ENCODE peak calls at places on chromosomes 5 and 9, in ten cellular contexts. One of them, this sample, is unnamed.

GRCh38 chr9:133758228-133758627 is 20.1 kb upstream of the SARDH start:
- DNase-seq in AG09309: no peak
- DNase-seq in PC-3: no peak
- DNase-seq in HepG2: no peak
- DNase-seq in WERI-Rb-1: no peak
- DNase-seq in cardiac fibroblast: no peak
- DNase-seq in aorta: no peak
- DNase-seq in colonic mucosa: no peak
- DNase-seq in A549: no peak
- DNase-seq in MM.1S: no peak
- DNase-seq in this sample: no peak

GRCh38 chr5:63957617-63958016 is 4.6 kb downstream of the HTR1A start:
- DNase-seq in AG09309: no peak
- DNase-seq in PC-3: no peak
- DNase-seq in HepG2: no peak
- DNase-seq in WERI-Rb-1: no peak
- DNase-seq in cardiac fibroblast: no peak
- DNase-seq in aorta: no peak
- DNase-seq in colonic mucosa: no peak
- DNase-seq in A549: no peak
- DNase-seq in MM.1S: no peak
- DNase-seq in this sample: no peak

GRCh38 chr9:132283863-132284262 is 70.9 kb downstream of the SETX start:
- DNase-seq in AG09309: no peak
- DNase-seq in PC-3: no peak
- DNase-seq in HepG2: no peak
- DNase-seq in WERI-Rb-1: no peak
- DNase-seq in cardiac fibroblast: peak
- DNase-seq in aorta: no peak
- DNase-seq in colonic mucosa: no peak
- DNase-seq in A549: no peak
- DNase-seq in MM.1S: no peak
- DNase-seq in this sample: no peak

GRCh38 chr5:52328220-52328619 is 459.5 kb upstream of the ITGA1 start:
- DNase-seq in AG09309: no peak
- DNase-seq in PC-3: no peak
- DNase-seq in HepG2: no peak
- DNase-seq in WERI-Rb-1: no peak
- DNase-seq in cardiac fibroblast: no peak
- DNase-seq in aorta: no peak
- DNase-seq in colonic mucosa: no peak
- DNase-seq in A549: no peak
- DNase-seq in MM.1S: no peak
- DNase-seq in this sample: no peak

GRCh38 chr9:33151007-33151557 is 16.1 kb downstream of the B4GALT1 start:
- DNase-seq in AG09309: peak
- DNase-seq in PC-3: peak
- DNase-seq in HepG2: peak
- DNase-seq in WERI-Rb-1: no peak
- DNase-seq in cardiac fibroblast: peak
- DNase-seq in aorta: no peak
- DNase-seq in colonic mucosa: peak
- DNase-seq in A549: peak
- DNase-seq in MM.1S: no peak
- DNase-seq in this sample: no peak

GRCh38 chr5:40405985-40406384 is 273.7 kb upstream of the PTGER4 start:
- DNase-seq in AG09309: no peak
- DNase-seq in PC-3: no peak
- DNase-seq in HepG2: no peak
- DNase-seq in WERI-Rb-1: no peak
- DNase-seq in cardiac fibroblast: no peak
- DNase-seq in aorta: no peak
- DNase-seq in colonic mucosa: no peak
- DNase-seq in A549: no peak
- DNase-seq in MM.1S: no peak
- DNase-seq in this sample: no peak

GRCh38 chr9:6675268-6675667 is 29.7 kb upstream of the GLDC start:
- DNase-seq in AG09309: no peak
- DNase-seq in PC-3: no peak
- DNase-seq in HepG2: no peak
- DNase-seq in WERI-Rb-1: no peak
- DNase-seq in cardiac fibroblast: no peak
- DNase-seq in aorta: no peak
- DNase-seq in colonic mucosa: no peak
- DNase-seq in A549: no peak
- DNase-seq in MM.1S: no peak
- DNase-seq in this sample: no peak

GRCh38 chr5:14767942-14768837 is 103.4 kb downstream of the ANKH start:
- DNase-seq in AG09309: no peak
- DNase-seq in PC-3: peak
- DNase-seq in HepG2: peak
- DNase-seq in WERI-Rb-1: no peak
- DNase-seq in cardiac fibroblast: no peak
- DNase-seq in aorta: no peak
- DNase-seq in colonic mucosa: no peak
- DNase-seq in A549: peak
- DNase-seq in MM.1S: peak
- DNase-seq in this sample: no peak

GRCh38 chr9:108687360-108687981 is 168.3 kb downstream of the ACTL7B start:
- DNase-seq in AG09309: peak
- DNase-seq in PC-3: no peak
- DNase-seq in HepG2: no peak
- DNase-seq in WERI-Rb-1: no peak
- DNase-seq in cardiac fibroblast: peak
- DNase-seq in aorta: no peak
- DNase-seq in colonic mucosa: no peak
- DNase-seq in A549: no peak
- DNase-seq in MM.1S: no peak
- DNase-seq in this sample: peak

GRCh38 chr9:131254107-131254491 is 22.2 kb downstream of the FAM78A start:
- DNase-seq in AG09309: no peak
- DNase-seq in PC-3: no peak
- DNase-seq in HepG2: no peak
- DNase-seq in WERI-Rb-1: no peak
- DNase-seq in cardiac fibroblast: no peak
- DNase-seq in aorta: peak
- DNase-seq in colonic mucosa: no peak
- DNase-seq in A549: no peak
- DNase-seq in MM.1S: no peak
- DNase-seq in this sample: no peak

GRCh38 chr5:90477816-90478215 is 3.2 kb downstream of the POLR3G start:
- DNase-seq in AG09309: no peak
- DNase-seq in PC-3: no peak
- DNase-seq in HepG2: no peak
- DNase-seq in WERI-Rb-1: no peak
- DNase-seq in cardiac fibroblast: no peak
- DNase-seq in aorta: no peak
- DNase-seq in colonic mucosa: no peak
- DNase-seq in A549: no peak
- DNase-seq in MM.1S: no peak
- DNase-seq in this sample: no peak
- H3K4me3 ChIP-seq in AG09309: no peak
- H3K4me3 ChIP-seq in PC-3: no peak
- H3K4me3 ChIP-seq in HepG2: no peak
- H3K4me3 ChIP-seq in WERI-Rb-1: no peak
- H3K4me3 ChIP-seq in cardiac fibroblast: no peak
- H3K4me3 ChIP-seq in aorta: no peak
- H3K4me3 ChIP-seq in colonic mucosa: no peak
- H3K4me3 ChIP-seq in A549: no peak
- H3K4me3 ChIP-seq in MM.1S: no peak
- H3K4me3 ChIP-seq in this sample: no peak

GRCh38 chr5:148999741-149000140 is 63.1 kb downstream of the SH3TC2 start:
- DNase-seq in AG09309: no peak
- DNase-seq in PC-3: no peak
- DNase-seq in HepG2: no peak
- DNase-seq in WERI-Rb-1: no peak
- DNase-seq in cardiac fibroblast: no peak
- DNase-seq in aorta: no peak
- DNase-seq in colonic mucosa: no peak
- DNase-seq in A549: no peak
- DNase-seq in MM.1S: no peak
- DNase-seq in this sample: no peak
- H3K4me3 ChIP-seq in AG09309: no peak
- H3K4me3 ChIP-seq in PC-3: no peak
- H3K4me3 ChIP-seq in HepG2: no peak
- H3K4me3 ChIP-seq in WERI-Rb-1: no peak
- H3K4me3 ChIP-seq in cardiac fibroblast: no peak
- H3K4me3 ChIP-seq in aorta: no peak
- H3K4me3 ChIP-seq in colonic mucosa: no peak
- H3K4me3 ChIP-seq in A549: no peak
- H3K4me3 ChIP-seq in MM.1S: no peak
- H3K4me3 ChIP-seq in this sample: no peak

GRCh38 chr5:61277781-61278180 is 54.3 kb upstream of the ZSWIM6 start:
- DNase-seq in AG09309: no peak
- DNase-seq in PC-3: peak
- DNase-seq in HepG2: no peak
- DNase-seq in WERI-Rb-1: no peak
- DNase-seq in cardiac fibroblast: no peak
- DNase-seq in aorta: no peak
- DNase-seq in colonic mucosa: no peak
- DNase-seq in A549: no peak
- DNase-seq in MM.1S: no peak
- DNase-seq in this sample: no peak
- H3K4me3 ChIP-seq in AG09309: no peak
- H3K4me3 ChIP-seq in PC-3: no peak
- H3K4me3 ChIP-seq in HepG2: no peak
- H3K4me3 ChIP-seq in WERI-Rb-1: no peak
- H3K4me3 ChIP-seq in cardiac fibroblast: no peak
- H3K4me3 ChIP-seq in aorta: no peak
- H3K4me3 ChIP-seq in colonic mucosa: no peak
- H3K4me3 ChIP-seq in A549: no peak
- H3K4me3 ChIP-seq in MM.1S: no peak
- H3K4me3 ChIP-seq in this sample: no peak

DNA sequence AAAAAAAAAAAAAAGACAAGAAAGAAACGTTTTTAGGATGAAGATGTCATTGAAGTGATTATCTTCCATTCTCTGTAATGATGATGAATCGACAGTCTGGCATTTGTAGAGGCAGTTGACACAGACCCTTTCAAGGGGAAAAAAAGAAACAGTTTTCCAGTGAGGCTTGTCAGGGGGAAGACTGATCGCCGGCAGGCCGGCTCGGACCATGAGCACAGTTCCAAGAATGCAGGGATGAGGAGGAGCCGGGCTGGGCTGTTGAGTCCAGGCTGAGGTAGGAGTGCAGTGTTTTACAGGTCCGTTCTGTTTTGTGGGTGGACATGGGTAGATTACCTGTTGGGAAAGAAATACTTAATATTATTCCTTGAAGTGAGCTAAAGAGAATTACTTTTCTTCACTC is 194.6 kb downstream of the AOPEP start:
- DNase-seq in AG09309: no peak
- DNase-seq in PC-3: peak
- DNase-seq in HepG2: no peak
- DNase-seq in WERI-Rb-1: no peak
- DNase-seq in cardiac fibroblast: peak
- DNase-seq in aorta: peak
- DNase-seq in colonic mucosa: no peak
- DNase-seq in A549: peak
- DNase-seq in MM.1S: no peak
- DNase-seq in this sample: no peak
- H3K4me3 ChIP-seq in AG09309: peak
- H3K4me3 ChIP-seq in PC-3: no peak
- H3K4me3 ChIP-seq in HepG2: no peak
- H3K4me3 ChIP-seq in WERI-Rb-1: no peak
- H3K4me3 ChIP-seq in cardiac fibroblast: no peak
- H3K4me3 ChIP-seq in aorta: no peak
- H3K4me3 ChIP-seq in colonic mucosa: no peak
- H3K4me3 ChIP-seq in A549: peak
- H3K4me3 ChIP-seq in MM.1S: no peak
- H3K4me3 ChIP-seq in this sample: no peak

GRCh38 chr9:126623314-126623666 is 9.6 kb downstream of the LMX1B start:
- DNase-seq in AG09309: no peak
- DNase-seq in PC-3: no peak
- DNase-seq in HepG2: no peak
- DNase-seq in WERI-Rb-1: no peak
- DNase-seq in cardiac fibroblast: no peak
- DNase-seq in aorta: no peak
- DNase-seq in colonic mucosa: no peak
- DNase-seq in A549: no peak
- DNase-seq in MM.1S: no peak
- DNase-seq in this sample: no peak
- H3K4me3 ChIP-seq in AG09309: no peak
- H3K4me3 ChIP-seq in PC-3: no peak
- H3K4me3 ChIP-seq in HepG2: no peak
- H3K4me3 ChIP-seq in WERI-Rb-1: no peak
- H3K4me3 ChIP-seq in cardiac fibroblast: no peak
- H3K4me3 ChIP-seq in aorta: no peak
- H3K4me3 ChIP-seq in colonic mucosa: no peak
- H3K4me3 ChIP-seq in A549: no peak
- H3K4me3 ChIP-seq in MM.1S: no peak
- H3K4me3 ChIP-seq in this sample: no peak

GRCh38 chr9:21993893-21994525 is at the start of gene CDKN2A:
- DNase-seq in AG09309: no peak
- DNase-seq in PC-3: peak
- DNase-seq in HepG2: no peak
- DNase-seq in WERI-Rb-1: peak
- DNase-seq in cardiac fibroblast: no peak
- DNase-seq in aorta: peak
- DNase-seq in colonic mucosa: peak
- DNase-seq in A549: no peak
- DNase-seq in MM.1S: no peak
- DNase-seq in this sample: no peak

GRCh38 chr9:21989440-21990189 is 4.6 kb downstream of the CDKN2A start:
- DNase-seq in AG09309: no peak
- DNase-seq in PC-3: no peak
- DNase-seq in HepG2: no peak
- DNase-seq in WERI-Rb-1: no peak
- DNase-seq in cardiac fibroblast: no peak
- DNase-seq in aorta: no peak
- DNase-seq in colonic mucosa: no peak
- DNase-seq in A549: no peak
- DNase-seq in MM.1S: no peak
- DNase-seq in this sample: no peak

GRCh38 chr9:21993007-21993406 is 1.2 kb downstream of the CDKN2A start:
- DNase-seq in AG09309: no peak
- DNase-seq in PC-3: no peak
- DNase-seq in HepG2: no peak
- DNase-seq in WERI-Rb-1: no peak
- DNase-seq in cardiac fibroblast: no peak
- DNase-seq in aorta: no peak
- DNase-seq in colonic mucosa: no peak
- DNase-seq in A549: no peak
- DNase-seq in MM.1S: no peak
- DNase-seq in this sample: no peak

GRCh38 chr9:21988056-21988990 is 5.9 kb downstream of the CDKN2A start:
- DNase-seq in AG09309: no peak
- DNase-seq in PC-3: no peak
- DNase-seq in HepG2: no peak
- DNase-seq in WERI-Rb-1: no peak
- DNase-seq in cardiac fibroblast: no peak
- DNase-seq in aorta: no peak
- DNase-seq in colonic mucosa: no peak
- DNase-seq in A549: no peak
- DNase-seq in MM.1S: no peak
- DNase-seq in this sample: no peak

GRCh38 chr9:21991039-21991959 is 2.9 kb downstream of the CDKN2A start:
- DNase-seq in AG09309: no peak
- DNase-seq in PC-3: no peak
- DNase-seq in HepG2: no peak
- DNase-seq in WERI-Rb-1: no peak
- DNase-seq in cardiac fibroblast: no peak
- DNase-seq in aorta: no peak
- DNase-seq in colonic mucosa: no peak
- DNase-seq in A549: no peak
- DNase-seq in MM.1S: no peak
- DNase-seq in this sample: no peak
- H3K4me3 ChIP-seq in AG09309: no peak
- H3K4me3 ChIP-seq in PC-3: peak
- H3K4me3 ChIP-seq in HepG2: no peak
- H3K4me3 ChIP-seq in WERI-Rb-1: no peak
- H3K4me3 ChIP-seq in cardiac fibroblast: no peak
- H3K4me3 ChIP-seq in aorta: no peak
- H3K4me3 ChIP-seq in colonic mucosa: no peak
- H3K4me3 ChIP-seq in A549: no peak
- H3K4me3 ChIP-seq in MM.1S: no peak
- H3K4me3 ChIP-seq in this sample: no peak

This sample was measured in Jurkat, Clone E6-1.